ENCODE peak calls at places on chromosomes 5 and 9, in eight cellular contexts. H is esophagus squamous epithelium, J is heart left ventricle, N is Peyer's patch, E is breast epithelium, W is K562, G is tibial nerve, D is ovary. R is an unnamed sample.

GRCh38 chr5:79181419-79182022 is 54.4 kb upstream of the JMY start:
- DNase-seq in N (no peak), W (no peak), G (no peak), D (no peak), H (no peak), E (no peak), J (no peak), R (no peak)

GRCh38 chr9:116855881-116856662 is 169.0 kb downstream of the TRIM32 start:
- DNase-seq in W (no peak), H (no peak), J (no peak), D (no peak), G (no peak), E (no peak), N (no peak), R (no peak)

GRCh38 chr5:33299621-33300208 is 141.1 kb upstream of the TARS1 start:
- DNase-seq in N (no peak), H (no peak), G (no peak), J (no peak), W (no peak), E (no peak), D (no peak), R (no peak)

GRCh38 chr5:66174338-66174737 is 30.2 kb downstream of the SREK1 start:
- DNase-seq in W (peak), D (no peak), J (no peak), G (no peak), E (no peak), N (no peak), H (no peak), R (no peak)

GRCh38 chr5:151738125-151738848 is 20.1 kb downstream of the ATOX1 start:
- DNase-seq in J (no peak), N (no peak), W (no peak), D (no peak), E (no peak), G (no peak), H (no peak), R (no peak)

GRCh38 chr9:13478637-13479036 is 199.1 kb upstream of the MPDZ start:
- DNase-seq in J (no peak), H (no peak), W (no peak), N (no peak), D (no peak), G (peak), E (no peak), R (no peak)

GRCh38 chr5:42718591-42718990 is 38.0 kb upstream of the CCDC152 start:
- DNase-seq in N (no peak), W (no peak), D (no peak), E (no peak), J (no peak), G (no peak), H (no peak), R (no peak)

GRCh38 chr5:79168031-79168430 is 56.4 kb downstream of the BHMT start:
- DNase-seq in G (no peak), J (no peak), E (no peak), W (peak), N (no peak), D (no peak), H (no peak), R (no peak)

GRCh38 chr5:38323645-38324295 is 65.4 kb downstream of the EGFLAM start:
- DNase-seq in E (no peak), N (no peak), H (no peak), D (no peak), W (no peak), G (peak), J (no peak), R (no peak)

GRCh38 chr9:71743217-71743705 is 25.1 kb downstream of the CEMIP2 start:
- DNase-seq in J (no peak), W (no peak), E (no peak), N (no peak), G (no peak), H (no peak), D (no peak), R (no peak)

GRCh38 chr5:39513236-39513635 is 88.5 kb upstream of the DAB2 start:
- DNase-seq in W (no peak), D (no peak), E (no peak), H (no peak), G (no peak), N (no peak), J (no peak), R (no peak)

GRCh38 chr5:168884040-168884439 is 304.9 kb upstream of the PANK3 start:
- DNase-seq in J (no peak), W (no peak), E (no peak), N (no peak), D (no peak), H (no peak), G (no peak), R (no peak)

GRCh38 chr9:134551657-134552348 is 89.8 kb upstream of the COL5A1 start:
- DNase-seq in W (no peak), G (no peak), J (no peak), H (no peak), N (no peak), D (no peak), E (peak), R (no peak)

GRCh38 chr5:154384480-154385235 is 61.1 kb upstream of the SAP30L start:
- DNase-seq in E (no peak), G (no peak), W (no peak), N (peak), J (no peak), D (no peak), H (no peak), R (no peak)

GRCh38 chr5:150162142-150162513 is 4.5 kb upstream of the CDX1 start:
- DNase-seq in N (no peak), G (no peak), J (no peak), W (no peak), D (no peak), E (no peak), H (no peak), R (no peak)

GRCh38 chr5:159444441-159445082 is 114.3 kb upstream of the IL12B start:
- DNase-seq in D (no peak), W (peak), G (peak), E (no peak), J (no peak), H (no peak), N (no peak), R (no peak)

GRCh38 chr9:103068666-103069207 is 73.6 kb downstream of the CYLC2 start:
- DNase-seq in H (no peak), D (no peak), J (no peak), G (no peak), N (no peak), W (no peak), E (no peak), R (no peak)

GRCh38 chr5:172901788-172902496 is 57.3 kb upstream of the RPL26L1 start:
- DNase-seq in H (no peak), D (peak), J (no peak), N (no peak), E (no peak), G (no peak), W (peak), R (no peak)

DNA sequence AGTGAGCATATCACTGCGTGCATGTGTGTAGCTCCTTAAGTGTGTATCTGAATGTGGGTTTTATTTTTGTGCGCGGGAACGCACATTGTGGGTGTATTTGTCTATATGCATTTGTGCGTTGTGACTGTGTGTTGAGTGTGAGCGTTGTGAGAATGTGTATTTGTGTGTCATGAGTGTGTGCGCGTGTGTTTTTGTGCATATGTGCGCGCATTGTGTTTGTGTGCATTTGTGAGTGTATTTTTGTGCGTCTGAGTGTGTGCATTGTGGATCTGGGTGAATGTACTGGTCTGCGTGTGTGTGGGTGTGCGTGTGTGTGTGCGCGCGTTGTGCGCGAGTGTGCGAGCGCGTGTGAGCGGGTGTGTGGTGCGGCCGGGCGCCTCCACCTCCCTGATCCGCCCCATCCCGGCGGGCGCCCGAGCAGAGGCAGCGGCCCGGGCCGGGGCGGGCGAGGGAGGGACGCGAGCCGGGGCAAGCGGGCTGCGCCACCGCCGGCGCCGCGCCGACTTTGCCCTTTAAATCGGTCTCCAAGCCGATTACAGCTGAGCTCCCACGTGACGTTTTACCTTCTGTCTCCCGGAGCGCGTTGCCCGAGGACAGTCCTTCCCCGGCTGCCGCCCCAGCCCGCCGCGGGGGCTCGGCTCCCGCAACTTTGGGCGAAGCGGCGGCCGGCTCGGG is at the start of gene RASGRF2:
- DNase-seq in N (peak), E (no peak), H (no peak), W (no peak), G (no peak), D (peak), J (peak), R (no peak)
- TF ChIP-seq POLR2A in N (peak), E (no peak), H (no peak), W (no peak), G (no peak), D (no peak), J (peak), R (no peak)

DNA sequence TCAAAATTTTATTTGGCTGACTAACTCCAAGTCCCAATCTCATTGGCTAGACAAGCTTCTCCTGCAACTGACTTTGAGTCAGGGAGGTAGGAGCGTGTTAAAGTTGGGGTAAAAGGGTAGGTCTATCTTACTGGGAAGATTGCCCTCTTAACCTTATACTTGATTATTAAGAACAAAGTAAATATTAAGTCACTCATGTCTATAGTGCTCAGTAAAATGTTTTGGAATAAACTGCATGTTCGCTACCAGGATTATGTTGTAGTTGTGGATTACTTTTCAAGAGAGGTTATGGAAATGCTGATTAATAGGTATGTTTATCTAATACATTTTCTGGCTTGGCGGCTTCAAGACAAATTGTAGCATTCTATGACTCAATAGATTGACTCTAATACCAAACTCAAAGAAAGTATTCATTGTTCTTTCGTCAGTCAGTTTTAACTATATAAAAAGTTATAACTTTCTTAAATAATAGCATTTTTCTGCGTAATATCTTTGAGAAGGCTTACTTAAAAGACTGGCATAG is 539.1 kb downstream of the PSAT1 start:
- DNase-seq in H (no peak), E (no peak), G (no peak), D (no peak), N (no peak), W (no peak), J (no peak), R (no peak)
- H3K4me3 ChIP-seq in H (no peak), E (no peak), G (no peak), D (no peak), N (no peak), W (no peak), J (no peak), R (no peak)

GRCh38 chr5:139649082-139649991 is 1.2 kb downstream of the CXXC5 start:
- DNase-seq in H (no peak), N (peak), G (no peak), E (no peak), D (no peak), W (peak), J (peak), R (no peak)

GRCh38 chr5:139646912-139647391 is 1.2 kb upstream of the CXXC5 start:
- DNase-seq in D (no peak), N (no peak), W (peak), H (no peak), J (peak), E (peak), G (no peak), R (peak)

GRCh38 chr5:139647406-139648204 is 544 bp upstream of the CXXC5 start:
- DNase-seq in J (peak), G (no peak), W (no peak), H (no peak), N (no peak), E (no peak), D (no peak), R (peak)

GRCh38 chr5:139650031-139650688 is 2.0 kb downstream of the CXXC5 start:
- DNase-seq in J (peak), E (no peak), G (no peak), D (no peak), H (no peak), W (peak), N (no peak), R (no peak)

DNA sequence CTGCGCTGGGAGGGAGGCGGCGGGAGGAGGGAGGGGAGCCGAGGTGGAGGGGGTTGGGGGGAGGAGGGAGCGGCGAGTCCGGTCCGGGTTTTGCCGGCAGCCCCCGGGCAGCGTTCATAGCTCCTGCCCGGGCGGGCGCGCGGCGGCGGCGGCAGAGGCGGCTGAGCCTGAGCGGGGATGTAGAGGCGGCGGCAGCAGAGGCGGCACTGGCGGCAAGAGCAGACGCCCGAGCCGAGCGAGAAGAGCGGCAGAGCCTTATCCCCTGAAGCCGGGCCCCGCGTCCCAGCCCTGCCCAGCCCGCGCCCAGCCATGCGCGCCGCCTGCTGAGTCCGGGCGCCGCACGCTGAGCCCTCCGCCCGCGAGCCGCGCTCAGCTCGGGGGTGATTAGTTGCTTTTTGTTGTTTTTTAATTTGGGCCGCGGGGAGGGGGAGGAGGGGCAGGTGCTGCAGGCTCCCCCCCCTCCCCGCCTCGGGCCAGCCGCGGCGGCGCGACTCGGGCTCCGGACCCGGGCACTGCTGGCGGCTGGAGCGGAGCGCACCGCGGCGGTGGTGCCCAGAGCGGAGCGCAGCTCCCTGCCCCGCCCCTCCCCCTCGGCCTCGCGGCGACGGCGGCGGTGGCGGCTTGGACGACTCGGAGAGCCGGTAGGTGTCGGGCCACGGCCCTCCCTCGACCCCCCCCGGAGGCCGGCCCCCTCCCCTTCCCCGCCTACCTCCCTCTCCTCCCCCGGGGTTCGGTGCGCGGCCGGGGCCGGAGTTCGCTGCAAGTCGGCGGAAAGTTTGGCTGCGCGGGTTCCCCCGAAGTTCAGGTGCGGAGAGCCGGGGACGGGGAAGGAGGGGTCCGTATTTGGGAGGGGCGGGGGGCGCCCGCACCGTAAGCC is at the start of gene CXXC5:
- DNase-seq in E (no peak), W (peak), G (peak), H (no peak), J (peak), D (peak), N (peak), R (no peak)
- TF ChIP-seq POLR2A in E (peak), W (peak), G (peak), H (peak), J (peak), D (peak), N (peak), R (no peak)

DNA sequence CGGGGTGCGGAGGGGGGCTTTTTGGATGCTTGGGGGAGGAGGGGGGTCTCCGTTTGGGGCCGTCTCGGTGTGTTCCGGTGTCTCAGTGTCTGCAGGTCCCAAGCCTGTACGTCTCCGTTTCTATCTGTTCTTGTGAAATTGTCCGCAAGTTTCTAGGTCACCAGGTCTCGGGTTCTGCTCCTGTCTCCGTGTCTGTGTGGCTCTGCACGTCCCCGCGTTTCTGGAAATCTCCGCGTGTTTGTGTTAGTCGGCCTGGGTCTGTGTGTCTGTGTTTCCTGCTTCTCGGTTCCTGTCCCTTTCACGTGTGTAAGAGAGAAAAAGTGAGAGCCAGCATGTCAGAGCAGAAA is 947 bp downstream of the COL27A1 start:
- DNase-seq in E (peak), H (no peak), D (no peak), J (no peak), G (no peak), W (no peak), N (no peak), R (no peak)
- H3K4me3 ChIP-seq in E (peak), H (peak), D (peak), J (peak), G (peak), W (no peak), N (peak), R (peak)

GRCh38 chr5:6765612-6766525 is 52.6 kb downstream of the TENT4A start:
- DNase-seq in H (no peak), J (peak), E (peak), W (peak), G (peak), N (no peak), D (peak), R (peak)
- TF ChIP-seq POLR2A in H (no peak), J (no peak), E (no peak), W (no peak), G (no peak), N (no peak), D (no peak), R (no peak)

DNA sequence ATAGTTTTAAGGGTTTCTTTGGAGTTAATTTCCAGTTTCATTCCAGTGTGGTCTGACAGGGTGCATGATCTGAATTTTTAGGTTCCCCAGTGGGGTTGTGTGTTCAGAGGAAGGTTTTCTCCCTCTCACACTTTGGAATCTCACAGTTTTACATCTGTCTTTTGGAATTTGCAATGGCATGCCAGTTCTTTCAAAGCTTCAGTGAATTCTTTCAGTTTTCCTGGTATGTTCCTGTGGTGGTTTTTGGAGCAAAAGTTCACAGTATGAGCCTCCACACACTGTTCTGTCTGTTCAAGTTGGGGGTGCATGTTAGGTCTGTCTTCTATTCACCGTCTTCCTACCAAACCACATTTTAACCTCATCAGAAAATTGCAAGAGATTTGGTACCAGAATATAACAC is 624.2 kb downstream of the KCTD16 start:
- DNase-seq in N (no peak), W (no peak), G (no peak), J (no peak), D (no peak), H (no peak), E (no peak), R (no peak)
- H3K4me3 ChIP-seq in N (no peak), W (no peak), G (no peak), J (no peak), D (no peak), H (no peak), E (no peak), R (no peak)

DNA sequence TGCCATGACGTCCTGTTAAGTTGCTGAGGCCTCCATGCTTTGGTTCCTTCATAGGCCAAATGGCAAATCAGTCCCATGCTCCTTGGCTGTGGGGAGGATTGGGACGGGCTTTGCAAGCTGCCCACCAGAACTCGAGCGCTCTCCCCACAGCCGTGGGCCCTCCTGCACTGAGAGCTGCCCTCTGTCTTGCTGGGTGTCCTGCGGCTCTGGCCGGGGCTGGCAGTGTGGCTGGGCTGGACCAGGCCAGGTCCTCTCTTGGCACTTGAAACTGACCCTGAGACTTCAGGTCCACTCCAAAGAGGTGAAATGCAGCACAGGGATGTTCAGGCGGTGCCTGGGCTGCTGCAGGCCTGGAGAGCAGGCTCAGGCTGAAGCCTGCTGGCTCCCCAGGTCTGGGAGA is 7.0 kb downstream of the MYMK start:
- DNase-seq in J (peak), G (no peak), W (no peak), N (no peak), E (no peak), D (no peak), H (no peak), R (no peak)
- TF ChIP-seq POLR2A in J (no peak), G (no peak), W (no peak), N (no peak), E (no peak), D (no peak), H (no peak), R (no peak)

GRCh38 chr5:170634236-170634990 is 130.6 kb downstream of the KCNIP1 start:
- DNase-seq in D (no peak), W (no peak), G (no peak), J (no peak), E (no peak), N (no peak), H (no peak), R (peak)
- H3K4me3 ChIP-seq in D (no peak), W (no peak), G (no peak), J (no peak), E (no peak), N (no peak), H (no peak), R (no peak)

DNA sequence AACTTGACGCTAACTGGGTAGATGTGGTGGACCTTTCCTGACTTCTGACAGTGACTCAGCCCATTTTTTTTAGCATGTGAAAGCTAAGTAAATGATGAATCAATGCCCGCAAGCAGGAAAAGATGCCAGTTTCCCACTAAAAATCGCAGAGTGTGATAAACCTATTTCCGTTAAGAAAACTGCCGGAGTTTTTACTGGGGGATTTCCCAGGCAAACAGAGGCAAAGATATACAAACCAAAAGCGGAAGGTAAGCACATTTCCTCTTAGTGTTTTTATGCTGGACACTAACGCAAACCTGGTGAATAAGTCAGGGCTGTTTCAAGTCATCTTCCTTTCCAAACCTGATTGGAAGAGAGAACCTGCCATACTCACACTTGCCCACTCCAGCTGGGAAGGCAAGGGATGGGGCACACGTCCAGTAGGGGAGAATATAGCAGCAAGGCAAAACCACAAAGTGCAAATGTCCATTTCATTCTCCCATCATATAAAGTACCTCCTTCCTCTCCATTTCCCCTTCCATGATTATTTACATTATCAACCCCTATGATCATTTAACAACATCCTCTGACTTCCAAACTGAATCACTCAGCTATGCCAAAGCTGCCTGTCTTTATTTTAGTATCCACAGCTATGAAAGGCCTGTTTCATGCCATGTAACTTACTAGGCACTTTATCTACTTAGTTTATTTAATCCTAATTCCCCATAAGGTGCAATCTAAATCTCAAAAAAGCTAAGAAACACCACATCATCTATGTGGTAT is 349.8 kb upstream of the RFX3 start:
- DNase-seq in D (no peak), W (no peak), J (no peak), H (no peak), E (no peak), N (no peak), G (no peak), R (no peak)
- TF ChIP-seq POLR2A in D (no peak), W (no peak), J (no peak), H (no peak), E (no peak), N (no peak), G (no peak), R (no peak)

GRCh38 chr9:83933804-83934203 is 12.6 kb upstream of the KIF27 start:
- DNase-seq in J (no peak), H (no peak), W (no peak), D (no peak), G (no peak), N (no peak), E (no peak), R (no peak)
- H3K4me3 ChIP-seq in J (no peak), H (no peak), W (no peak), D (no peak), G (no peak), N (no peak), E (no peak), R (no peak)

R was measured in lower leg skin.